ENCODE peak calls at places on chromosomes 7 and 10, in six cellular contexts. X is cardiac fibroblast, G is epithelial cell of esophagus, P is NCI-H748 treated with DMSO at 0.1 percent for 48 hours, O is mammary epithelial cell, N is GM06990. S is an unnamed sample.

GRCh38 chr10:127424594-127425264 is 124.4 kb upstream of the NPS start:
- DNase-seq in G (no peak), X (no peak), N (no peak), O (no peak), P (no peak), S (no peak)

GRCh38 chr10:125261491-125262186 is 101.3 kb upstream of the CTBP2 start:
- DNase-seq in O (no peak), N (no peak), G (no peak), P (no peak), X (no peak), S (no peak)

GRCh38 chr7:27185708-27186449 is 847 bp upstream of the HOXA11 start:
- DNase-seq in N (no peak), G (no peak), O (no peak), X (no peak), P (no peak), S (no peak)

GRCh38 chr10:114289096-114289436 is 50.0 kb downstream of the VWA2 start:
- DNase-seq in O (no peak), G (no peak), N (no peak), P (no peak), X (no peak), S (no peak)

GRCh38 chr10:17980796-17981195 is 29.1 kb downstream of the SLC39A12 start:
- DNase-seq in G (no peak), X (peak), P (no peak), N (no peak), O (no peak), S (no peak)

GRCh38 chr10:124157286-124157685 is 63.9 kb upstream of the CHST15 start:
- DNase-seq in O (no peak), N (no peak), X (peak), G (no peak), P (no peak), S (no peak)

GRCh38 chr7:75033064-75033463 is 40.5 kb downstream of the RCC1L start:
- DNase-seq in O (no peak), P (no peak), G (no peak), X (peak), N (no peak), S (no peak)

GRCh38 chr10:31352436-31353226 is 33.6 kb downstream of the ZEB1 start:
- DNase-seq in P (no peak), X (no peak), O (no peak), G (peak), N (no peak), S (no peak)

GRCh38 chr10:102152545-102152890 is 329 bp downstream of the NOLC1 start:
- DNase-seq in N (no peak), P (no peak), G (peak), O (no peak), X (no peak), S (no peak)

GRCh38 chr10:132066186-132066585 is 440 bp downstream of the JAKMIP3 start:
- DNase-seq in X (no peak), G (no peak), O (peak), P (no peak), N (no peak), S (no peak)

GRCh38 chr10:132422169-132422691 is 25.2 kb downstream of the PWWP2B start:
- DNase-seq in G (no peak), X (no peak), O (no peak), P (no peak), N (peak), S (peak)

GRCh38 chr10:131786756-131787605 is 113.8 kb upstream of the PPP2R2D start:
- DNase-seq in P (peak), G (peak), X (peak), N (no peak), O (peak), S (no peak)

GRCh38 chr10:119263966-119264621 is 56.7 kb downstream of the GRK5 start:
- DNase-seq in G (no peak), P (no peak), X (peak), O (no peak), N (no peak), S (peak)

GRCh38 chr7:150428671-150429451 is 21.6 kb upstream of the GIMAP8 start:
- DNase-seq in O (peak), P (no peak), X (peak), G (peak), N (peak), S (peak)

GRCh38 chr10:30114871-30115270 is 55.5 kb upstream of the JCAD start:
- DNase-seq in X (peak), G (peak), O (no peak), P (peak), N (no peak), S (peak)

GRCh38 chr7:12729112-12729511 is 41.7 kb downstream of the ARL4A start:
- DNase-seq in N (no peak), X (peak), P (peak), O (no peak), G (peak), S (peak)

GRCh38 chr7:24756989-24757798 is at the start of gene GSDME:
- DNase-seq in O (peak), G (peak), X (peak), P (peak), N (peak), S (peak)

GRCh38 chr10:60801538-60801937 is 23.3 kb downstream of the CDK1 start:
- DNase-seq in X (no peak), G (no peak), O (no peak), P (peak), N (no peak), S (peak)

GRCh38 chr10:124244256-124244877 is 151.0 kb upstream of the CHST15 start:
- DNase-seq in P (no peak), N (no peak), O (no peak), X (no peak), G (no peak), S (no peak)

GRCh38 chr7:29495618-29496017 is 68.0 kb upstream of the PRR15 start:
- DNase-seq in X (no peak), O (no peak), N (no peak), P (no peak), G (no peak), S (no peak)

GRCh38 chr10:51083280-51083986 is 9.1 kb downstream of the PRKG1 start:
- DNase-seq in X (peak), G (no peak), O (no peak), N (no peak), P (no peak), S (no peak)

GRCh38 chr10:36094091-36094490 is 452.0 kb upstream of the FZD8 start:
- DNase-seq in P (no peak), G (peak), X (peak), N (no peak), O (peak), S (no peak)

GRCh38 chr10:57161157-57161556 is 800.1 kb upstream of the ZWINT start:
- DNase-seq in G (no peak), N (no peak), O (no peak), P (no peak), X (no peak), S (no peak)

GRCh38 chr7:95690367-95690947 is 81.9 kb upstream of the DYNC1I1 start:
- DNase-seq in O (peak), X (peak), G (peak), P (peak), N (peak), S (peak)

GRCh38 chr7:463362-464176 is 56.1 kb downstream of the PDGFA start:
- DNase-seq in X (no peak), G (no peak), P (no peak), N (no peak), O (no peak), S (no peak)

GRCh38 chr10:1661861-1662260 is 75.5 kb downstream of the ADARB2 start:
- DNase-seq in X (no peak), P (no peak), N (peak), O (no peak), G (no peak), S (no peak)

GRCh38 chr7:152859781-152860191 is 100.2 kb downstream of the ACTR3B start:
- DNase-seq in O (no peak), N (no peak), X (peak), G (peak), P (no peak), S (no peak)

GRCh38 chr10:107148906-107149305 is 15.6 kb downstream of the SORCS1 start:
- DNase-seq in O (no peak), P (no peak), N (no peak), G (no peak), X (no peak), S (no peak)

GRCh38 chr10:75404335-75405200 is 3.0 kb upstream of the ZNF503 start:
- DNase-seq in P (peak), N (no peak), G (peak), X (no peak), O (peak), S (peak)

GRCh38 chr7:142898377-142899235 is 13.1 kb upstream of the TRPV6 start:
- DNase-seq in O (no peak), X (no peak), G (no peak), N (no peak), P (peak), S (peak)

GRCh38 chr7:24821045-24821853 is 64.0 kb upstream of the GSDME start:
- DNase-seq in X (peak), G (peak), O (peak), P (no peak), N (peak), S (peak)

GRCh38 chr7:84204655-84205054 is 10.1 kb upstream of the SEMA3A start:
- DNase-seq in G (peak), N (no peak), X (peak), P (no peak), O (peak), S (no peak)

GRCh38 chr10:14293516-14293915 is 37.2 kb downstream of the FRMD4A start:
- DNase-seq in P (no peak), N (no peak), G (no peak), X (peak), O (no peak), S (no peak)

GRCh38 chr7:46494026-46494425 is 573.0 kb upstream of the IGFBP3 start:
- DNase-seq in G (peak), N (no peak), O (peak), P (no peak), X (peak), S (no peak)

GRCh38 chr7:116236020-116236630 is 25.8 kb downstream of the TES start:
- DNase-seq in G (peak), P (peak), X (peak), O (no peak), N (no peak), S (peak)

GRCh38 chr10:51743146-51743545 is 43.8 kb upstream of the CSTF2T start:
- DNase-seq in N (peak), P (no peak), X (peak), G (no peak), O (no peak), S (no peak)

S was measured in COR-L47.